ENCODE peak calls at places on chromosome 21, in four cellular contexts. E, Y, V and H are unnamed samples. For H3K9me3, the result is how much of the 10 kb centered on the place peaks cover.

GRCh38 chr21:43305336-43305665 is 121.6 kb downstream of the SIK1 start:
- DNase-seq in E (no peak), Y (no peak), V (no peak), H (peak)

GRCh38 chr21:38816400-38816973 is 10.8 kb downstream of the ETS2 start:
- DNase-seq in E (no peak), Y (no peak), V (no peak), H (no peak)

GRCh38 chr21:16422702-16423101 is 692.9 kb downstream of the USP25 start:
- DNase-seq in E (no peak), Y (no peak), V (no peak), H (no peak)

GRCh38 chr21:31124005-31124404 is 85.7 kb upstream of the KRTAP19-8 start:
- DNase-seq in E (no peak), Y (no peak), V (no peak), H (no peak)

GRCh38 chr21:31043495-31043894 is 5.2 kb upstream of the KRTAP19-8 start:
- DNase-seq in E (no peak), Y (no peak), V (no peak), H (no peak)

GRCh38 chr21:34221331-34222030 is 142.3 kb upstream of the KCNE2 start:
- DNase-seq in E (no peak), Y (no peak), V (no peak), H (no peak)

GRCh38 chr21:29287383-29287782 is 11.3 kb upstream of the BACH1 start:
- DNase-seq in E (no peak), Y (no peak), V (no peak), H (no peak)

GRCh38 chr21:40074198-40074597 is 207.0 kb downstream of the PCP4 start:
- DNase-seq in E (no peak), Y (no peak), V (no peak), H (no peak)

GRCh38 chr21:23743821-23744220 is 1863.5 kb downstream of the MRPL39 start:
- DNase-seq in E (no peak), Y (no peak), V (no peak), H (no peak)

GRCh38 chr21:43733060-43733459 is 14.1 kb downstream of the PDXK start:
- DNase-seq in E (no peak), Y (no peak), V (no peak), H (no peak)

GRCh38 chr21:15289896-15290841 is 225.4 kb upstream of the NRIP1 start:
- DNase-seq in E (no peak), Y (peak), V (no peak), H (peak)

GRCh38 chr21:16519012-16519411 is 789.2 kb downstream of the USP25 start:
- DNase-seq in E (no peak), Y (no peak), V (no peak), H (no peak)

GRCh38 chr21:43207868-43208267 is 39.1 kb downstream of the CRYAA start:
- DNase-seq in E (no peak), Y (no peak), V (peak), H (peak)

GRCh38 chr21:29775462-29775861 is 164.3 kb downstream of the GRIK1 start:
- DNase-seq in E (no peak), Y (no peak), V (no peak), H (no peak)

GRCh38 chr21:31136891-31137290 is 98.6 kb upstream of the KRTAP19-8 start:
- DNase-seq in E (no peak), Y (peak), V (no peak), H (no peak)

GRCh38 chr21:37385179-37385765 is 18.7 kb downstream of the DYRK1A start:
- DNase-seq in E (no peak), Y (no peak), V (no peak), H (no peak)

GRCh38 chr21:46218906-46219590 is 9.5 kb downstream of the LSS start:
- DNase-seq in E (no peak), Y (no peak), V (no peak), H (peak)

GRCh38 chr21:29022141-29022540 is 2.3 kb upstream of the USP16 start:
- DNase-seq in E (no peak), Y (no peak), V (no peak), H (no peak)

GRCh38 chr21:34227386-34227852 is 136.4 kb upstream of the KCNE2 start:
- DNase-seq in E (no peak), Y (no peak), V (no peak), H (no peak)

GRCh38 chr21:37508341-37508740 is 141.8 kb downstream of the DYRK1A start:
- DNase-seq in E (no peak), Y (no peak), V (no peak), H (no peak)

GRCh38 chr21:29114765-29115164 is 15.7 kb upstream of the MAP3K7CL start:
- DNase-seq in E (peak), Y (no peak), V (no peak), H (no peak)

GRCh38 chr21:29433366-29434059 is 134.8 kb downstream of the BACH1 start:
- DNase-seq in E (no peak), Y (no peak), V (no peak), H (no peak)

GRCh38 chr21:29258626-29259335 is 39.9 kb upstream of the BACH1 start:
- DNase-seq in E (no peak), Y (no peak), V (no peak), H (no peak)

GRCh38 chr21:43600642-43601397 is 58.5 kb downstream of the HSF2BP start:
- DNase-seq in E (no peak), Y (peak), V (no peak), H (no peak)

GRCh38 chr21:37463083-37463780 is 96.7 kb downstream of the DYRK1A start:
- DNase-seq in E (peak), Y (peak), V (no peak), H (no peak)

DNA sequence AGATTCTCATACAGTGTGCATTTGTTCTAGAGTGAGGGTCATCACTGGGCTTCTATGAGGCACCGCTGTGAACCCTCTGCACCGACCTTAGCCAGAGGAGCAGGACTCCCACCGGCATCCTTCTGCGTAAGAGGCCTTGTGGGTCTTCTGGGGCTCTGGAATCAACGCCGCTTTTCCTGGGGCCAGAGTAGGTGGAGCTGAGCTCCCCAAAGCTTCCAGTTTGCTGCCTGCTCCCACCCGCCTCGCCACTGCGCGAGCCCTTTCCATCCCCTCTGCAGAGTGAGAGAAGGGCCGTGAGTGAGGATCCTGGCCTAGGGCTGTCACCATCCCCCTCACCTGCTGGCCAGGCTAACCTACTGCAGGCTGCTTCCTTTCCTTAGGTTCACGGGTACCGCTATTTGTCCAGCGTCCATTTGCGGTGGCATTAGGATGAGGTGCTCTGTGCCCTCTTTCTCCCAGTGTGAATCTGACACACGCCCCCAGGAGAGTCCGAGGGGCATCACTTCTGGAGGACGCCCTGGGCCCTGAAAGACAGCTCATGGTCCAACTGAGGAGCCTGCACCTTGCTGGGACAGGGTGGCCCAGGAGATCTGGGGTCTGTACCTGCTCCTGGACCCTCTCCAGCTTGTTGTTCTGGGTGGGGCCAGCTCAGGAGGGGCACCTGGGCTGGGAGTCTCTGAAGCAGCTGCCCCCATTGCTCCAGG is 36.2 kb downstream of the UMODL1 start:
- DNase-seq in E (no peak), Y (peak), V (no peak), H (peak)
- H3K4me3 ChIP-seq in E (no peak), Y (peak), V (no peak), H (peak)

GRCh38 chr21:44912158-44912473 is 8.6 kb downstream of the ITGB2 start:
- DNase-seq in E (no peak), Y (no peak), V (no peak), H (peak)

GRCh38 chr21:44910229-44911065 is 10.3 kb downstream of the ITGB2 start:
- DNase-seq in E (no peak), Y (no peak), V (no peak), H (no peak)

GRCh38 chr21:44909719-44910118 is 11.0 kb downstream of the ITGB2 start:
- DNase-seq in E (no peak), Y (no peak), V (no peak), H (peak)

GRCh38 chr21:44911066-44911383 is 9.7 kb downstream of the ITGB2 start:
- DNase-seq in E (no peak), Y (no peak), V (no peak), H (no peak)

DNA sequence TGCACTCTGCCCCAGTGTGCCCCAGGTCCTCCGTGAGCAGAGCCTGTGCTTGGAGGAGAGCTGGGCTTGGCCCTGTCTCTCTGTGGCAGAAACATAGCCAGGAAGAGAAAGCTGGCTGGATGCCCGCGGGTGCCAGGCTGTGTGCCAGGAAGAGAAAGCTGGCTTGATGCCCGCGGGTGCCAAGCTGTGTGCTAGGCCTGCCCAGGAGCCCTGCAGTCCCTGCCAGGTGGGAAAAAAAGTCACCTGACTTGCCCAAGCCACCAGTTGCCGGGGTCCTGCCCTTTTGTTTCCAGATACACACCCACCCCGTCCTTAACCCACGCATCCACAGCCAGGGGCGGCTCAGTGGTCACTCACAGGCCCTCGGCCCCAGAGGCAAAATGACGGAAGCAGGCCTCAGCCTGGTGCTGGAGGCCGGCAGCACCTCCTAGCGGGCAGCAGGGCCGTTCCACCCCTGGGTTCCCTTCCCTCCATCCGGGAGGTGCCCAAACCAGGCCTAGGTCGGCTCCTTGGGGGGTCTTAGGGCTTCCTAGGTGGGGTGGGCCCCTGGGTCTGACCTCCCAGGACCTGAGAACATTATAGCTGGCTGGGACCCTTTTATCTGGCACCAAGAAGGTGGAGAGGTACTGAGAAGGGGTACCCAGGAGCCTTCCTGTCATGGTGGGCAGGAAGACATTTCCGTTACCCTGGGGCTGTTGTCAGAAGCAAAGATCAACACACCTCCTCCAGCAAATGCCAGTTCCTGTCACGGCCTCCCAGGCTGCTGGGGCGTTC is 9.1 kb downstream of the ITGB2 start:
- DNase-seq in E (no peak), Y (peak), V (peak), H (peak)
- TF ChIP-seq POLR2AphosphoS5 in E (no peak), Y (no peak), V (peak), H (peak)

GRCh38 chr21:27477321-27477720 is 510.4 kb upstream of the ADAMTS5 start:
- DNase-seq in E (no peak), Y (no peak), V (no peak), H (no peak)
- H3K9me3 ChIP-seq in E (under half), Y (under half), V (under half), H (under half)

GRCh38 chr21:33069243-33069642 is 698 bp upstream of the OLIG1 start:
- DNase-seq in E (no peak), Y (no peak), V (no peak), H (no peak)
- H3K4me3 ChIP-seq in E (no peak), Y (no peak), V (no peak), H (no peak)

GRCh38 chr21:25572895-25573310 is 34.4 kb downstream of the MRPL39 start:
- DNase-seq in E (no peak), Y (no peak), V (no peak), H (no peak)
- TF ChIP-seq POLR2AphosphoS5 in E (no peak), Y (no peak), V (no peak), H (no peak)

GRCh38 chr21:35508389-35508888 is 459.3 kb upstream of the RUNX1 start:
- DNase-seq in E (peak), Y (no peak), V (no peak), H (peak)

GRCh38 chr21:35506352-35506751 is 457.2 kb upstream of the RUNX1 start:
- DNase-seq in E (no peak), Y (no peak), V (no peak), H (no peak)

GRCh38 chr21:35505067-35505466 is 456.0 kb upstream of the RUNX1 start:
- DNase-seq in E (no peak), Y (no peak), V (no peak), H (no peak)

GRCh38 chr21:35504277-35504676 is 455.2 kb upstream of the RUNX1 start:
- DNase-seq in E (no peak), Y (no peak), V (no peak), H (no peak)

DNA sequence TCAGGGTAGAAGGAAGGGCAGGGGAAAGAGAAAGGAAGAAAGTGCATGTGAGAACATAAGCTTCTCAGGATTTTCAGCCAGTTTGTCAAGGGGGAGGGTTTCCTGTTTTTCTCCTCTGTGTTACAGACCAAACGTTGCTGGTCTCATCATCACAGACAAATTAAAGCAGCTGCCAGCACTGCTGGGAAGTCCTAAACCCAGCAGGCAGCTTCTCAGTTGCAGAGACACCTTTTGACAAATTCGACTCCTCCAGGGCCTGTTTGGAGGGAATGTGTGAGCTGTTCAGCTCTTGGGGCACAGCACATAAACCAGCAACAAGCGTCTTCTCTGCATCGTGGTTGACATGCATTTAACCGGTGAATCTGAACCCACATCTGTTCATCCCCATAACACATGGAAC is 454.5 kb upstream of the RUNX1 start:
- DNase-seq in E (no peak), Y (no peak), V (no peak), H (no peak)
- H3K9me3 ChIP-seq in E (under half), Y (under half), V (under half), H (under half)